ENCODE peak calls at places on chromosomes 2 and 18, in five cellular contexts. Z is left ventricle myocardium inferior, D is breast epithelium, G is cardiac fibroblast, I is IMR-90. Y is an unnamed sample.

GRCh38 chr2:159903404-159904126 is 105.6 kb upstream of the CD302 start:
- DNase-seq in I (no peak), G (peak; percentile 26), Z (no peak), D (no peak), Y (no peak)

GRCh38 chr18:13585379-13586153 is 140.8 kb downstream of the FAM210A start:
- DNase-seq in D (no peak), I (no peak), G (no peak), Z (no peak), Y (peak; percentile 30)

GRCh38 chr2:73156539-73157124 is 43.9 kb upstream of the RAB11FIP5 start:
- DNase-seq in I (peak; percentile 62), D (no peak), G (peak; percentile 69), Z (peak; percentile 61), Y (peak; percentile 40)

GRCh38 chr2:104854507-104855173 is 725 bp downstream of the POU3F3 start:
- DNase-seq in Z (no peak), G (no peak), D (no peak), I (no peak), Y (no peak)

GRCh38 chr2:159506764-159507406 is 109.5 kb downstream of the BAZ2B start:
- DNase-seq in G (peak; percentile 27), D (no peak), I (peak; percentile 54), Z (no peak), Y (no peak)

GRCh38 chr18:45617284-45617683 is 2.0 kb downstream of the SLC14A2 start:
- DNase-seq in I (peak; percentile 81), G (peak; percentile 89), D (peak; percentile 61), Z (peak; percentile 78), Y (no peak)

GRCh38 chr18:79784071-79784913 is 13.4 kb upstream of the KCNG2 start:
- DNase-seq in D (peak; percentile 44), I (no peak), Z (no peak), G (no peak), Y (no peak)

GRCh38 chr2:158142165-158142564 is 40.5 kb downstream of the UPP2 start:
- DNase-seq in G (no peak), Z (no peak), D (no peak), I (no peak), Y (no peak)

GRCh38 chr2:44358498-44358897 is 2.8 kb downstream of the PREPL start:
- DNase-seq in I (peak; percentile 70), G (peak; percentile 83), Z (no peak), D (no peak), Y (no peak)

GRCh38 chr2:168119519-168120141 is 127.8 kb downstream of the STK39 start:
- DNase-seq in Z (no peak), I (peak; percentile 76), G (peak; percentile 87), D (no peak), Y (no peak)
- TF ChIP-seq CTCF in Z (peak; percentile 67), I (peak; percentile 64), G (peak; percentile 63), D (no peak), Y (peak; percentile 70)

GRCh38 chr2:85502720-85503119 is 36.2 kb upstream of the MAT2A start:
- DNase-seq in Z (no peak), D (no peak), G (no peak), I (no peak), Y (no peak)

GRCh38 chr2:85503168-85503610 is 35.8 kb upstream of the MAT2A start:
- DNase-seq in Z (no peak), D (no peak), I (no peak), G (no peak), Y (no peak)

GRCh38 chr2:85503611-85504433 is 35.1 kb upstream of the MAT2A start:
- DNase-seq in D (no peak), G (no peak), I (peak; percentile 39), Z (no peak), Y (no peak)

GRCh38 chr2:85497944-85498630 is 40.9 kb upstream of the MAT2A start:
- DNase-seq in G (no peak), Z (no peak), I (no peak), D (no peak), Y (no peak)

GRCh38 chr2:85501244-85501643 is 37.7 kb upstream of the MAT2A start:
- DNase-seq in Z (no peak), G (no peak), I (no peak), D (no peak), Y (no peak)
- TF ChIP-seq CTCF in Z (no peak), G (no peak), I (no peak), D (no peak), Y (no peak)

DNA sequence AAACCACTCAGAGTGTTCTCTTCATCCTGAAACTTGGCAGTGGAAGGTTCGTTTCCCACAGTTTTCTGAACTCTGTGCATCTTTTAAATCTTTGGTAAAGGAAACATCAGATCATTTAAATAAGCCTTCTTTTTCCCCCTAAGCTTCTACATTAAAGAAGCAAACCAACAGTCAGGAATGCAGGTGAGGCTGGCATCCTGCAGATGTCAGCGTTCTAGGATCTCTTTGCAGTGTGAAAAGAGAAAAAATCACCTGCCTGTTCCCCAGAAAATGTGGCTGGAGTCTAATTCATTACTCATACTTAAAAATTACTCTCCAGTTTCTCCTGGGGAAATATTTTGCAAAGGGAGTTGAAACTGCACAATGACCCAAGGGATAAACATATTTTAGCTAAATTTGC is 64.5 kb upstream of the ZCCHC2 start:
- DNase-seq in Z (no peak), I (no peak), G (no peak), D (no peak), Y (no peak)
- TF ChIP-seq CTCF in Z (no peak), I (no peak), G (no peak), D (no peak), Y (no peak)

GRCh38 chr2:96536445-96537065 is at the start of gene ARID5A:
- DNase-seq in G (peak; percentile 79), I (peak; percentile 85), D (peak; percentile 92), Z (peak; percentile 96), Y (peak; percentile 95)
- TF ChIP-seq CTCF in G (peak; percentile 23), I (no peak), D (peak; percentile 68), Z (peak; percentile 66), Y (no peak)

GRCh38 chr2:191835539-191836350 is 11.1 kb downstream of the CAVIN2 start:
- DNase-seq in D (no peak), Z (no peak), G (peak; percentile 56), I (peak; percentile 61), Y (no peak)
- TF ChIP-seq CTCF in D (no peak), Z (no peak), G (no peak), I (no peak), Y (no peak)

GRCh38 chr18:25795178-25795577 is 295.2 kb downstream of the SS18 start:
- DNase-seq in D (no peak), G (no peak), I (no peak), Z (no peak), Y (no peak)

GRCh38 chr18:25799221-25799620 is 291.2 kb downstream of the SS18 start:
- DNase-seq in D (no peak), Z (no peak), I (peak; percentile 29), G (no peak), Y (no peak)

GRCh38 chr18:25798026-25798537 is 292.3 kb downstream of the SS18 start:
- DNase-seq in G (no peak), Z (no peak), D (no peak), I (peak; percentile 3), Y (no peak)
- TF ChIP-seq CTCF in G (no peak), Z (no peak), D (no peak), I (no peak), Y (no peak)